ENCODE peak calls at places on chromosomes 13 and 19, in six cellular contexts. A is Peyer's patch, X is IMR-90, W is cardiac fibroblast, K is fibroblast of lung, P is WTC11. S is an unnamed sample.

GRCh38 chr19:8017808-8018207 is 12.4 kb upstream of the ELAVL1 start:
- DNase-seq in A (peak), X (no peak), W (no peak), K (no peak), P (no peak), S (peak)

GRCh38 chr13:114130131-114130707 is 2.2 kb downstream of the RASA3 start:
- DNase-seq in A (no peak), X (no peak), W (no peak), K (no peak), P (no peak), S (peak)

GRCh38 chr13:44819245-44819644 is 170.0 kb downstream of the NUFIP1 start:
- DNase-seq in A (no peak), X (peak), W (peak), K (peak), P (no peak), S (peak)

GRCh38 chr19:40677156-40677555 is 13.3 kb downstream of the NUMBL start:
- DNase-seq in A (no peak), X (no peak), W (no peak), K (no peak), P (no peak), S (no peak)

GRCh38 chr13:37747071-37747612 is 122.4 kb downstream of the TRPC4 start:
- DNase-seq in A (no peak), X (peak), W (peak), K (peak), P (no peak), S (no peak)

GRCh38 chr13:112144616-112145220 is 77.8 kb downstream of the SOX1 start:
- DNase-seq in A (no peak), X (no peak), W (no peak), K (no peak), P (no peak), S (no peak)

GRCh38 chr19:15288146-15288963 is 44.0 kb downstream of the BRD4 start:
- DNase-seq in A (peak), X (peak), W (no peak), K (no peak), P (no peak), S (no peak)

GRCh38 chr13:79901336-79901735 is 420.4 kb downstream of the NDFIP2 start:
- DNase-seq in A (peak), X (peak), W (peak), K (peak), P (peak), S (no peak)

GRCh38 chr13:97307882-97308624 is 85.9 kb downstream of the MBNL2 start:
- DNase-seq in A (no peak), X (peak), W (peak), K (peak), P (no peak), S (no peak)

GRCh38 chr13:32881792-32882175 is 134.4 kb upstream of the KL start:
- DNase-seq in A (no peak), X (no peak), W (no peak), K (no peak), P (no peak), S (no peak)

GRCh38 chr13:26477681-26478080 is 79.8 kb upstream of the WASF3 start:
- DNase-seq in A (no peak), X (no peak), W (no peak), K (no peak), P (no peak), S (no peak)

GRCh38 chr13:41502676-41503075 is 45.3 kb downstream of the RGCC start:
- DNase-seq in A (peak), X (no peak), W (no peak), K (no peak), P (no peak), S (peak)

GRCh38 chr19:30236587-30236986 is 135.6 kb upstream of the ZNF536 start:
- DNase-seq in A (no peak), X (no peak), W (no peak), K (no peak), P (no peak), S (no peak)

GRCh38 chr13:72820156-72820897 is 38.4 kb downstream of the PIBF1 start:
- DNase-seq in A (no peak), X (peak), W (peak), K (peak), P (no peak), S (no peak)

GRCh38 chr19:48390188-48391099 is 907 bp downstream of the KDELR1 start:
- DNase-seq in A (peak), X (peak), W (peak), K (peak), P (peak), S (peak)

GRCh38 chr19:10271543-10272086 is 695 bp downstream of the ICAM1 start:
- DNase-seq in A (peak), X (peak), W (peak), K (no peak), P (no peak), S (peak)

GRCh38 chr13:99944606-99945005 is 27.0 kb downstream of the ZIC5 start:
- DNase-seq in A (no peak), X (no peak), W (no peak), K (no peak), P (no peak), S (no peak)

GRCh38 chr19:2722541-2723344 is 1.6 kb upstream of the DIRAS1 start:
- DNase-seq in A (no peak), X (peak), W (peak), K (peak), P (no peak), S (no peak)

GRCh38 chr19:17234911-17235617 is 9.0 kb downstream of the OCEL1 start:
- DNase-seq in A (peak), X (peak), W (peak), K (peak), P (peak), S (peak)

GRCh38 chr13:60944016-60944415 is 471.6 kb downstream of the PCDH20 start:
- DNase-seq in A (no peak), X (no peak), W (no peak), K (no peak), P (no peak), S (no peak)

GRCh38 chr19:57708641-57709354 is at the start of gene ZNF154:
- DNase-seq in A (peak), X (peak), W (peak), K (peak), P (peak), S (peak)

GRCh38 chr13:111219306-111219705 is 101.1 kb upstream of the TEX29 start:
- DNase-seq in A (no peak), X (peak), W (peak), K (peak), P (no peak), S (no peak)

GRCh38 chr19:51129716-51130115 is 5.0 kb downstream of the SIGLEC9 start:
- DNase-seq in A (no peak), X (no peak), W (no peak), K (no peak), P (no peak), S (no peak)

GRCh38 chr13:46667687-46668281 is 114.8 kb downstream of the LRCH1 start:
- DNase-seq in A (no peak), X (no peak), W (peak), K (peak), P (no peak), S (no peak)

GRCh38 chr13:46668302-46668720 is 115.3 kb downstream of the LRCH1 start:
- DNase-seq in A (no peak), X (peak), W (peak), K (peak), P (no peak), S (peak)

GRCh38 chr13:46665243-46665629 is 112.3 kb downstream of the LRCH1 start:
- DNase-seq in A (no peak), X (no peak), W (no peak), K (no peak), P (no peak), S (no peak)

GRCh38 chr13:46665630-46666482 is 112.9 kb downstream of the LRCH1 start:
- DNase-seq in A (no peak), X (no peak), W (no peak), K (no peak), P (no peak), S (peak)

GRCh38 chr13:46666727-46667456 is 113.9 kb downstream of the LRCH1 start:
- DNase-seq in A (no peak), X (no peak), W (no peak), K (no peak), P (peak), S (no peak)
- TF ChIP-seq CTCF in A (no peak), X (no peak), W (no peak), K (no peak), P (no peak), S (no peak)

GRCh38 chr19:19213822-19214558 is 2.2 kb downstream of the NCAN start:
- DNase-seq in A (no peak), X (no peak), W (no peak), K (no peak), P (peak), S (no peak)

GRCh38 chr19:19215792-19216191 is 4.0 kb downstream of the NCAN start:
- DNase-seq in A (no peak), X (no peak), W (no peak), K (no peak), P (no peak), S (no peak)

GRCh38 chr19:19218911-19219310 is 7.2 kb downstream of the NCAN start:
- DNase-seq in A (no peak), X (no peak), W (no peak), K (no peak), P (no peak), S (no peak)

GRCh38 chr19:19214892-19215291 is 3.1 kb downstream of the NCAN start:
- DNase-seq in A (no peak), X (peak), W (peak), K (peak), P (peak), S (peak)

GRCh38 chr19:19217110-19217509 is 5.4 kb downstream of the NCAN start:
- DNase-seq in A (no peak), X (peak), W (peak), K (peak), P (no peak), S (no peak)
- TF ChIP-seq CTCF in A (no peak), X (no peak), W (peak), K (no peak), P (no peak), S (no peak)

GRCh38 chr19:42115705-42116104 is 16.5 kb downstream of the POU2F2 start:
- DNase-seq in A (no peak), X (no peak), W (no peak), K (no peak), P (no peak), S (no peak)

GRCh38 chr19:42111811-42112210 is 20.4 kb downstream of the POU2F2 start:
- DNase-seq in A (no peak), X (peak), W (no peak), K (no peak), P (no peak), S (no peak)

GRCh38 chr19:42114412-42114811 is 17.8 kb downstream of the POU2F2 start:
- DNase-seq in A (peak), X (no peak), W (no peak), K (no peak), P (no peak), S (no peak)

GRCh38 chr19:42115219-42115618 is 17.0 kb downstream of the POU2F2 start:
- DNase-seq in A (no peak), X (peak), W (peak), K (peak), P (no peak), S (no peak)

GRCh38 chr19:42113641-42114348 is 18.5 kb downstream of the POU2F2 start:
- DNase-seq in A (peak), X (peak), W (peak), K (peak), P (no peak), S (peak)
- TF ChIP-seq CTCF in A (no peak), X (peak), W (peak), K (peak), P (no peak), S (no peak)

GRCh38 chr19:13262450-13262849 is 112.2 kb downstream of the IER2 start:
- DNase-seq in A (no peak), X (peak), W (peak), K (peak), P (no peak), S (no peak)
- TF ChIP-seq CTCF in A (peak), X (peak), W (peak), K (peak), P (peak), S (peak)

GRCh38 chr13:89115307-89115706 is 1444.1 kb downstream of the SLITRK5 start:
- DNase-seq in A (no peak), X (no peak), W (no peak), K (no peak), P (peak), S (no peak)
- TF ChIP-seq CTCF in A (no peak), X (no peak), W (no peak), K (peak), P (peak), S (no peak)

GRCh38 chr13:20702945-20703784 is at the start of gene IL17D:
- DNase-seq in A (no peak), X (no peak), W (no peak), K (no peak), P (peak), S (peak)
- TF ChIP-seq CTCF in A (no peak), X (no peak), W (no peak), K (no peak), P (no peak), S (no peak)